ENCODE peak calls at places on chromosomes 7 and 10, in ten cellular contexts. S is mucosa of descending colon; K is endothelial cell; L is WTC11; I is activated CD4-positive, alpha-beta T cell treated with anti-CD3 and anti-CD28 coated beads for 48 hours; U is dermis microvascular lymphatic vessel endothelial cell; M is Kasumi-1; G is anterior cingulate cortex; D is neural crest cell; Z is kidney. B is an unnamed sample.

GRCh38 chr7:33062023-33062781 is at the start of gene NT5C3A:
- DNase-seq in M (peak), K (peak), U (no peak), I (peak), D (no peak), Z (peak), S (no peak), G (peak), L (peak), B (peak)

GRCh38 chr10:16594106-16594505 is 72.4 kb upstream of the C1QL3 start:
- DNase-seq in L (no peak), D (no peak), I (no peak), G (no peak), K (no peak), M (no peak), U (no peak), S (no peak), Z (no peak), B (no peak)

GRCh38 chr7:106968160-106968559 is 76.3 kb upstream of the PRKAR2B start:
- DNase-seq in I (no peak), K (no peak), S (no peak), G (no peak), U (no peak), L (peak), D (no peak), M (no peak), Z (no peak), B (no peak)

GRCh38 chr7:111558948-111559347 is 3.3 kb downstream of the IMMP2L start:
- DNase-seq in D (no peak), U (no peak), K (no peak), Z (no peak), G (no peak), M (no peak), S (no peak), L (no peak), I (no peak), B (peak)

GRCh38 chr7:127758105-127758504 is 106.1 kb downstream of the SND1 start:
- DNase-seq in S (no peak), Z (no peak), M (no peak), U (no peak), L (no peak), G (no peak), I (no peak), D (no peak), K (no peak), B (peak)

GRCh38 chr7:56471811-56472210 is 355.6 kb upstream of the NUPR2 start:
- DNase-seq in D (no peak), S (no peak), G (no peak), Z (no peak), U (no peak), M (no peak), L (no peak), K (no peak), I (no peak), B (no peak)

GRCh38 chr10:29540016-29540415 is 94.8 kb downstream of the SVIL start:
- DNase-seq in S (no peak), K (no peak), G (no peak), D (no peak), Z (no peak), L (no peak), M (no peak), I (no peak), U (no peak), B (no peak)

GRCh38 chr10:88881335-88881734 is 1.3 kb downstream of the STAMBPL1 start:
- DNase-seq in L (no peak), I (no peak), S (no peak), M (no peak), Z (no peak), K (no peak), U (no peak), D (no peak), G (no peak), B (peak)

GRCh38 chr7:23864984-23865383 is 155.0 kb downstream of the STK31 start:
- DNase-seq in S (no peak), L (no peak), G (no peak), D (no peak), U (no peak), K (no peak), I (no peak), Z (no peak), M (no peak), B (peak)

GRCh38 chr7:91287685-91288084 is 23.5 kb downstream of the FZD1 start:
- DNase-seq in G (no peak), Z (no peak), I (no peak), D (no peak), U (no peak), M (no peak), K (no peak), L (no peak), S (no peak), B (no peak)

GRCh38 chr7:24732646-24733413 is 24.4 kb downstream of the GSDME start:
- DNase-seq in G (no peak), Z (no peak), U (no peak), D (no peak), I (no peak), M (no peak), K (no peak), L (no peak), S (no peak), B (peak)

GRCh38 chr10:29820890-29821398 is 186.2 kb upstream of the SVIL start:
- DNase-seq in Z (no peak), I (no peak), D (no peak), K (no peak), G (no peak), U (no peak), M (no peak), L (no peak), S (no peak), B (no peak)

GRCh38 chr7:23012797-23013714 is 874 bp downstream of the HYCC1 start:
- DNase-seq in S (peak), D (peak), Z (peak), L (peak), K (peak), I (peak), M (peak), G (no peak), U (no peak), B (peak)

GRCh38 chr10:130808243-130808642 is 503.3 kb downstream of the TCERG1L start:
- DNase-seq in I (no peak), S (no peak), U (no peak), D (no peak), M (no peak), K (no peak), L (no peak), G (no peak), Z (peak), B (no peak)

GRCh38 chr7:99005776-99006175 is 127.4 kb downstream of the TRRAP start:
- DNase-seq in D (no peak), U (no peak), K (no peak), S (peak), Z (no peak), G (no peak), L (no peak), M (no peak), I (no peak), B (no peak)

GRCh38 chr7:611281-611810 is 91.7 kb upstream of the PDGFA start:
- DNase-seq in Z (peak), G (no peak), L (no peak), M (no peak), U (no peak), I (no peak), S (no peak), D (no peak), K (no peak), B (no peak)

GRCh38 chr7:121531175-121532070 is 135.3 kb upstream of the FAM3C start:
- DNase-seq in M (no peak), G (no peak), U (no peak), Z (no peak), D (no peak), I (no peak), S (no peak), L (no peak), K (no peak), B (no peak)

GRCh38 chr10:72335394-72336258 is 19.1 kb downstream of the DNAJB12 start:
- DNase-seq in L (no peak), I (peak), M (no peak), U (no peak), D (no peak), G (no peak), S (peak), Z (peak), K (no peak), B (no peak)

GRCh38 chr10:119821172-119821571 is 51.5 kb downstream of the MCMBP start:
- DNase-seq in Z (no peak), L (no peak), M (no peak), I (no peak), S (no peak), U (no peak), D (no peak), G (no peak), K (no peak), B (no peak)

GRCh38 chr10:12360461-12360860 is 11.1 kb downstream of the CAMK1D start:
- DNase-seq in L (peak), D (no peak), M (no peak), U (no peak), Z (no peak), G (no peak), I (no peak), S (no peak), K (no peak), B (no peak)

GRCh38 chr7:107479303-107479702 is 9.4 kb downstream of the GPR22 start:
- DNase-seq in I (no peak), U (no peak), L (no peak), Z (no peak), M (no peak), G (no peak), K (no peak), D (no peak), S (no peak), B (no peak)

GRCh38 chr10:59872892-59873463 is 33.4 kb downstream of the CCDC6 start:
- DNase-seq in S (no peak), D (no peak), Z (no peak), L (no peak), U (no peak), I (no peak), K (no peak), M (no peak), G (no peak), B (peak)

GRCh38 chr10:113412161-113412560 is 140.7 kb upstream of the HABP2 start:
- DNase-seq in L (no peak), M (no peak), I (no peak), D (no peak), Z (no peak), U (no peak), S (no peak), K (no peak), G (no peak), B (peak)

GRCh38 chr10:48406204-48406603 is 99.7 kb downstream of the MAPK8 start:
- DNase-seq in K (no peak), S (no peak), Z (no peak), U (no peak), D (no peak), I (no peak), G (no peak), M (peak), L (no peak), B (peak)

GRCh38 chr10:55410415-55410885 is 609.4 kb upstream of the PCDH15 start:
- DNase-seq in U (peak), S (peak), K (peak), G (peak), M (no peak), D (peak), L (peak), Z (no peak), I (no peak), B (no peak)

GRCh38 chr10:78805176-78805575 is 263.6 kb upstream of the ZMIZ1 start:
- DNase-seq in S (peak), L (no peak), M (no peak), K (no peak), Z (peak), I (no peak), U (no peak), G (no peak), D (no peak), B (peak)

GRCh38 chr7:68148440-68148839 is 1151.8 kb downstream of the TYW1 start:
- DNase-seq in S (no peak), K (no peak), U (no peak), I (no peak), L (no peak), D (no peak), M (no peak), Z (no peak), G (no peak), B (no peak)

GRCh38 chr10:46094931-46095755 is 49.1 kb upstream of the MSMB start:
- DNase-seq in K (no peak), G (no peak), M (no peak), L (no peak), S (no peak), Z (no peak), I (peak), D (no peak), U (no peak), B (no peak)

B was measured in adipocyte.